ENCODE peak calls at places on chromosomes 4 and X, in nine cellular contexts. Y is endothelial cell; U is CD4-positive, alpha-beta T cell; E is cardiac muscle cell; Z is Peyer's patch; S is fibroblast of the aortic adventitia; L is cardiac fibroblast; D is fibroblast of mammary gland; K is Caco-2. J is an unnamed sample.

GRCh38 chrX:113001836-113002235 is 161.2 kb upstream of the AMOT start:
- DNase-seq in Y (no peak), U (no peak), E (no peak), Z (no peak), S (no peak), L (no peak), D (no peak), K (no peak), J (no peak)

GRCh38 chrX:45849261-45849660 is 648.6 kb upstream of the DIPK2B start:
- DNase-seq in Y (no peak), U (no peak), E (peak), Z (no peak), S (peak), L (peak), D (peak), K (peak), J (no peak)

GRCh38 chr4:1556541-1557220 is 127.4 kb downstream of the FAM53A start:
- DNase-seq in Y (no peak), U (no peak), E (no peak), Z (no peak), S (no peak), L (no peak), D (no peak), K (no peak), J (no peak)

GRCh38 chr4:48720459-48720858 is 59.6 kb downstream of the FRYL start:
- DNase-seq in Y (no peak), U (no peak), E (no peak), Z (no peak), S (no peak), L (no peak), D (no peak), K (no peak), J (no peak)

GRCh38 chrX:19592952-19593351 is 77.6 kb upstream of the MAP3K15 start:
- DNase-seq in Y (no peak), U (no peak), E (no peak), Z (no peak), S (no peak), L (no peak), D (no peak), K (no peak), J (no peak)

GRCh38 chrX:72269671-72270251 is 7.3 kb downstream of the RPS4X start:
- DNase-seq in Y (no peak), U (no peak), E (peak), Z (no peak), S (peak), L (peak), D (peak), K (no peak), J (no peak)

GRCh38 chr4:113406723-113407016 is 354.9 kb downstream of the CAMK2D start:
- DNase-seq in Y (no peak), U (no peak), E (no peak), Z (no peak), S (no peak), L (no peak), D (no peak), K (no peak), J (no peak)

GRCh38 chr4:26985836-26986235 is 125.2 kb downstream of the STIM2 start:
- DNase-seq in Y (no peak), U (no peak), E (peak), Z (no peak), S (no peak), L (no peak), D (peak), K (no peak), J (no peak)

GRCh38 chrX:3425031-3425430 is 78.6 kb upstream of the MXRA5 start:
- DNase-seq in Y (no peak), U (no peak), E (no peak), Z (no peak), S (no peak), L (no peak), D (no peak), K (no peak), J (no peak)

GRCh38 chrX:37470711-37471110 is 100.8 kb upstream of the LANCL3 start:
- DNase-seq in Y (no peak), U (no peak), E (no peak), Z (no peak), S (no peak), L (no peak), D (no peak), K (no peak), J (no peak)

GRCh38 chrX:114508836-114509235 is 75.0 kb upstream of the HTR2C start:
- DNase-seq in Y (no peak), U (no peak), E (no peak), Z (no peak), S (no peak), L (no peak), D (no peak), K (no peak), J (no peak)

GRCh38 chrX:19729761-19730160 is 157.6 kb downstream of the SH3KBP1 start:
- DNase-seq in Y (no peak), U (no peak), E (no peak), Z (no peak), S (no peak), L (no peak), D (no peak), K (no peak), J (no peak)

GRCh38 chr4:40865696-40866095 is 115.9 kb downstream of the NSUN7 start:
- DNase-seq in Y (no peak), U (no peak), E (no peak), Z (no peak), S (no peak), L (peak), D (peak), K (no peak), J (no peak)

GRCh38 chrX:70508296-70508911 is 63.8 kb downstream of the DLG3 start:
- DNase-seq in Y (no peak), U (no peak), E (peak), Z (no peak), S (peak), L (peak), D (peak), K (no peak), J (no peak)

GRCh38 chr4:40564815-40565505 is 64.7 kb downstream of the RBM47 start:
- DNase-seq in Y (no peak), U (no peak), E (peak), Z (no peak), S (no peak), L (no peak), D (no peak), K (no peak), J (no peak)

GRCh38 chrX:46913710-46914109 is 1.5 kb downstream of the JADE3 start:
- DNase-seq in Y (peak), U (no peak), E (peak), Z (no peak), S (peak), L (peak), D (peak), K (peak), J (peak)

GRCh38 chr4:86818845-86819244 is 30.3 kb downstream of the SLC10A6 start:
- DNase-seq in Y (no peak), U (no peak), E (no peak), Z (no peak), S (no peak), L (no peak), D (no peak), K (peak), J (no peak)

GRCh38 chr4:156517546-156517945 is 454.1 kb downstream of the PDGFC start:
- DNase-seq in Y (no peak), U (no peak), E (no peak), Z (no peak), S (no peak), L (no peak), D (no peak), K (no peak), J (no peak)

GRCh38 chr4:125714845-125715244 is 400.1 kb downstream of the FAT4 start:
- DNase-seq in Y (no peak), U (no peak), E (no peak), Z (no peak), S (peak), L (peak), D (no peak), K (no peak), J (no peak)

GRCh38 chrX:22060451-22060940 is 28.4 kb downstream of the PHEX start:
- DNase-seq in Y (no peak), U (no peak), E (peak), Z (no peak), S (peak), L (peak), D (no peak), K (no peak), J (no peak)

GRCh38 chr4:54988655-54989054 is 136.7 kb downstream of the KDR start:
- DNase-seq in Y (no peak), U (no peak), E (no peak), Z (no peak), S (no peak), L (no peak), D (no peak), K (no peak), J (no peak)
- TF ChIP-seq CTCF in Y (no peak), U (no peak), E (no peak), Z (no peak), S (no peak), L (no peak), D (no peak), K (no peak), J (no peak)

GRCh38 chr4:37938208-37938607 is 22.0 kb upstream of the PTTG2 start:
- DNase-seq in Y (no peak), U (no peak), E (no peak), Z (no peak), S (no peak), L (no peak), D (no peak), K (no peak), J (no peak)

GRCh38 chr4:37934096-37934495 is 26.1 kb upstream of the PTTG2 start:
- DNase-seq in Y (no peak), U (no peak), E (no peak), Z (no peak), S (no peak), L (no peak), D (no peak), K (no peak), J (no peak)

GRCh38 chr4:37936889-37937498 is 23.2 kb upstream of the PTTG2 start:
- DNase-seq in Y (no peak), U (no peak), E (peak), Z (no peak), S (no peak), L (no peak), D (no peak), K (no peak), J (no peak)

GRCh38 chr4:37934609-37935008 is 25.6 kb upstream of the PTTG2 start:
- DNase-seq in Y (no peak), U (no peak), E (no peak), Z (no peak), S (no peak), L (no peak), D (no peak), K (no peak), J (no peak)

DNA sequence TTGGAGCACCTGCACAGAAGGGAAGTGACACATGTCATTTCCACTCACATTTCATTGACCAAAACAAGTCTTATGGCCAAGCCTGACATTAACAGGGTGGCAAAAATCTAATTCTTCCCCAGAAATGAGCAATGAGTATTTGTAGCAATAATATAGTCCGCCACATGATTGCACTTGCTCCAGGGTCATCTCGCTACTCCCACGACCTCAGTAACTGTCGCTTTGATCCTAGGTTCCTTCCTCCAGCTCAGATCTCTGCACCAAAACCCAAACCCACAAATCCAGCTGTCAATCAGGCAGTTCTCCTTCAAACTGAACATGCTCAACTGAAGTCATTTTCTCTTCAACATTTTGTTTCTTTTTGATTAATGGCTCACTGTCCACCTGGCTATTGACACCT is 25.2 kb upstream of the PTTG2 start:
- DNase-seq in Y (no peak), U (no peak), E (no peak), Z (no peak), S (no peak), L (no peak), D (no peak), K (no peak), J (no peak)
- TF ChIP-seq CTCF in Y (no peak), U (no peak), E (no peak), Z (no peak), S (no peak), L (no peak), D (no peak), K (no peak), J (no peak)

GRCh38 chrX:14028473-14028872 is 1.2 kb downstream of the GEMIN8 start:
- DNase-seq in Y (no peak), U (no peak), E (no peak), Z (no peak), S (no peak), L (no peak), D (peak), K (no peak), J (no peak)

GRCh38 chrX:14029039-14029424 is 660 bp downstream of the GEMIN8 start:
- DNase-seq in Y (no peak), U (no peak), E (no peak), Z (no peak), S (peak), L (peak), D (peak), K (no peak), J (no peak)

GRCh38 chrX:14029425-14030247 is at the start of gene GEMIN8:
- DNase-seq in Y (peak), U (peak), E (peak), Z (peak), S (peak), L (peak), D (peak), K (peak), J (peak)

GRCh38 chrX:14030248-14030592 is 528 bp upstream of the GEMIN8 start:
- DNase-seq in Y (no peak), U (no peak), E (peak), Z (no peak), S (peak), L (peak), D (peak), K (no peak), J (no peak)

DNA sequence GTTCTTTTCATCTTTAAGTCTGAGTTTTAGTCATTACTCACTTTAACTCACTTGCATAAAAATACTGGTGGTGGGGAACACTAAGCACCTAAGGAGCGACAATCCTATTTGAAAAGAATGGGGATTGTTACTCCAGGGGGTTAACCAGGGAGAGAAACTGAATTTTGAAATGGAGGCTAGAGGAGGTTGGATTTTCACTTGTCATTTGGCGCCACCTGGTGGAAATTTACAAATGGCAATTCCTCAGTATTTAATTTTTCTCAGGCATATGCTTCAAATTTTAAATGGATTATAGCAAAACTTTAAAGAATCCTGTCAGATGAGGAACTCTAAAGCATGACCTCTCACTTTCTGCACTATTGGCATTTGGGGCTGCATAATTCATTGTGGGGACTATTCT is 2.7 kb upstream of the GEMIN8 start:
- DNase-seq in Y (peak), U (peak), E (peak), Z (no peak), S (peak), L (peak), D (peak), K (peak), J (no peak)
- TF ChIP-seq CTCF in Y (peak), U (peak), E (peak), Z (peak), S (peak), L (peak), D (peak), K (peak), J (peak)

GRCh38 chr4:177441061-177441802 is 1.0 kb downstream of the AGA start:
- DNase-seq in Y (no peak), U (no peak), E (peak), Z (no peak), S (peak), L (peak), D (peak), K (peak), J (no peak)
- TF ChIP-seq CTCF in Y (no peak), U (no peak), E (peak), Z (peak), S (peak), L (no peak), D (no peak), K (peak), J (peak)

GRCh38 chr4:71995297-71995696 is 36.5 kb upstream of the NPFFR2 start:
- DNase-seq in Y (no peak), U (no peak), E (no peak), Z (no peak), S (no peak), L (no peak), D (no peak), K (no peak), J (no peak)

GRCh38 chr4:71994559-71994958 is 37.2 kb upstream of the NPFFR2 start:
- DNase-seq in Y (no peak), U (no peak), E (no peak), Z (no peak), S (no peak), L (no peak), D (no peak), K (no peak), J (no peak)

GRCh38 chr4:71992571-71992970 is 39.2 kb upstream of the NPFFR2 start:
- DNase-seq in Y (no peak), U (no peak), E (peak), Z (no peak), S (peak), L (peak), D (peak), K (no peak), J (no peak)
- TF ChIP-seq CTCF in Y (no peak), U (no peak), E (no peak), Z (no peak), S (no peak), L (no peak), D (no peak), K (no peak), J (no peak)

DNA sequence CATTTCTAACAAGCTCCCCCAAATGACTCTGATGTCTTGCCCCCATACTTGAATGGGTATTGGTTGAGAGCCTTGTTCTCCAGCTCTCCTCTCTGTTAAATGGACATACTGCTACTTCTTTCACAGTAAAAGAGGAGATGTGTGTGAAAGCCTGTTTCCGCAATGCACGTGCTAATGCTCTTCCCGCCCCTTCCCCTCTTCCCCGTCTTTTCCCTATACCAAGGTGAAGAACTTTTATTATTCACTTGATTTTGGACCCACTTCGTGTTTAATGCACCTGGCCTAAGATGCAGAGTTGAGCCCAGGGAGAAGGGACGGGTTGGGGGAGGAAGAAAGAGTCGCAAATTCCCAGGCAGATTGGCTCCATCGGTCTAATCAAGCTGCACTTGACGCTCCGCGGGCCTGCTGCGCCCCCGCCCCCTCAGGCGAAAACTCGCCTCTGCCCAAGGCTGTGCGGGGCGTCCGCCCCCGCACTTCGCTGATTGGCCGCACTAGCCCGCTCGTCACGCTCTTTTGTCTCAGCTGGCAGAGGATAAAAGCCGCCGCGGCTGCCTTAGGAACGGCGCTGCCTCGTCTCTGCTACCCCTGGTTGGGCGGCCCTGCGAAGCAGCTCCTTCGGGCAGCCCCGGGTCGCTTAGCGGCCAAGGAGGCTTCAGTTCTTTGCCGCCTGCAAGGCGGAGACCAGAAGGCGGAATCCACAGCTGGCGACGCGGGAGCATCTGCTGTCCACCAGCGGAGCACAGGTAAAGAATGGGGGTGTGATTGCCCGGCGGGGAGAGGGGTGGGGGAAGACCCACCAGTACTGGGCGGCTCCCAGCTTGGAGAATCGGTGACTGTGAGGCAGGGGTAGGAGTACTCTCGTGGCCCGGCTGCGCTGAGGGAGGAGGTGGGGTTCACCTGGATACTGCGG is at the start of gene ZCCHC12:
- DNase-seq in Y (peak), U (peak), E (peak), Z (peak), S (peak), L (peak), D (peak), K (peak), J (peak)
- TF ChIP-seq CTCF in Y (no peak), U (no peak), E (no peak), Z (no peak), S (no peak), L (no peak), D (no peak), K (no peak), J (no peak)

DNA sequence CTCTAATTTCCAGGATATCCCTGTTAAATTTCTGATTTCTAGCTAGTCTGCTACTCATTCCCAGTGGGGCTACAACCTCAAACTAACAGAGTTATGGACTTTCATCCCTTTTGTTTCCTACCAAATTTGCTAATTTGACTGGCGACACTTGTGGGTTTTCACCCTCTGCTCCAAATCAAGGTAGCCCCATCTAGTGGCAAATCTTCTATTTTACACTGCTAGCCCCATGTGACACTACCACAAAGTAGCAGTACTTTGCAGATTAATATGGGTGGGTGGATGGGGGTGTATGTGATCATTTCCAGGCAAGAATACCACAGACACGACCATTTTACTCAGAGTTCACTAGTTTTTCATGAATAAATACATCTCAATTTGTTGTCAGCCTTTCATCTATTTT is 150.3 kb downstream of the MSL3 start:
- DNase-seq in Y (peak), U (no peak), E (peak), Z (no peak), S (peak), L (peak), D (peak), K (peak), J (no peak)
- TF ChIP-seq CTCF in Y (no peak), U (no peak), E (peak), Z (peak), S (peak), L (peak), D (peak), K (peak), J (peak)

J was measured in progenitor cell of endocrine pancreas.